ENCODE peak calls at places on chromosomes 5 and 9, in ten cellular contexts. E is stimulated activated CD4-positive, alpha-beta T cell treated with anti-CD3 and anti-CD28 coated beads, Interleukin-4, amount 100 ng/mL, for 48 hours; P is HL-60; T is activated CD4-positive, alpha-beta T cell treated with anti-CD3 and anti-CD28 coated beads, Interleukin-2, amount 50 U/mL, for 1 hour; V is endodermal cell; Z is HFFc6; L is A549; A is sigmoid colon; M is NCI-H1930; R is NCI-H1417. O is an unnamed sample.

GRCh38 chr5:137305971-137306592 is 193.0 kb downstream of the SPOCK1 start:
- DNase-seq in E (no peak), P (no peak), T (no peak), V (no peak), Z (no peak), L (no peak), A (no peak), M (no peak), R (no peak), O (no peak)

GRCh38 chr5:176660530-176660859 is 13.2 kb downstream of the TSPAN17 start:
- DNase-seq in E (no peak), P (no peak), T (no peak), V (no peak), Z (no peak), L (no peak), A (no peak), M (no peak), R (no peak), O (no peak)

GRCh38 chr9:120933310-120934044 is 6.9 kb upstream of the TRAF1 start:
- DNase-seq in E (no peak), P (no peak), T (no peak), V (peak), Z (no peak), L (no peak), A (no peak), M (no peak), R (no peak), O (peak)

GRCh38 chr9:18739641-18740318 is 265.8 kb downstream of the ADAMTSL1 start:
- DNase-seq in E (no peak), P (no peak), T (no peak), V (no peak), Z (no peak), L (no peak), A (no peak), M (no peak), R (no peak), O (no peak)

GRCh38 chr5:50711280-50711679 is 44.8 kb downstream of the PARP8 start:
- DNase-seq in E (peak), P (no peak), T (peak), V (no peak), Z (no peak), L (no peak), A (no peak), M (no peak), R (no peak), O (no peak)

GRCh38 chr5:147567917-147568598 is 58.2 kb upstream of the DPYSL3 start:
- DNase-seq in E (no peak), P (no peak), T (no peak), V (peak), Z (peak), L (no peak), A (no peak), M (no peak), R (peak), O (no peak)

GRCh38 chr5:142826741-142827492 is 56.7 kb downstream of the ARHGAP26 start:
- DNase-seq in E (no peak), P (peak), T (no peak), V (no peak), Z (peak), L (no peak), A (no peak), M (no peak), R (no peak), O (peak)

GRCh38 chr9:78559449-78559885 is 262.5 kb downstream of the PSAT1 start:
- DNase-seq in E (no peak), P (no peak), T (no peak), V (no peak), Z (peak), L (no peak), A (no peak), M (no peak), R (no peak), O (no peak)

GRCh38 chr5:19002111-19002510 is 985.9 kb downstream of the CDH18 start:
- DNase-seq in E (no peak), P (no peak), T (no peak), V (no peak), Z (no peak), L (no peak), A (no peak), M (no peak), R (no peak), O (no peak)

GRCh38 chr5:142644640-142645361 is 41.1 kb downstream of the FGF1 start:
- DNase-seq in E (no peak), P (no peak), T (no peak), V (no peak), Z (peak), L (peak), A (peak), M (no peak), R (no peak), O (peak)

GRCh38 chr5:124461857-124462423 is 284.5 kb downstream of the ZNF608 start:
- DNase-seq in E (no peak), P (no peak), T (no peak), V (no peak), Z (no peak), L (no peak), A (no peak), M (peak), R (peak), O (no peak)

GRCh38 chr5:66513130-66513529 is 83.1 kb upstream of the MAST4 start:
- DNase-seq in E (no peak), P (no peak), T (no peak), V (no peak), Z (no peak), L (no peak), A (no peak), M (no peak), R (peak), O (no peak)